ENCODE peak calls at places on chromosomes 11 and 22, in eight cellular contexts. One of them, this sample, is unnamed.

GRCh38 chr11:61919841-61920631 is 2.7 kb upstream of the RAB3IL1 start:
- DNase-seq in MM.1S: no peak
- DNase-seq in B cell: peak
- DNase-seq in pancreas: no peak
- DNase-seq in Kasumi-1: no peak
- DNase-seq in IMR-90: no peak
- DNase-seq in amniotic stem cell: no peak
- DNase-seq in RPMI8226: peak
- DNase-seq in this sample: no peak

GRCh38 chr11:121556937-121557336 is 104.2 kb upstream of the SORL1-AS1 start:
- DNase-seq in MM.1S: no peak
- DNase-seq in B cell: no peak
- DNase-seq in pancreas: no peak
- DNase-seq in Kasumi-1: no peak
- DNase-seq in IMR-90: no peak
- DNase-seq in amniotic stem cell: no peak
- DNase-seq in RPMI8226: no peak
- DNase-seq in this sample: no peak

GRCh38 chr22:39710380-39711117 is 140.0 kb downstream of the CACNA1I start:
- DNase-seq in MM.1S: no peak
- DNase-seq in B cell: no peak
- DNase-seq in pancreas: no peak
- DNase-seq in Kasumi-1: no peak
- DNase-seq in IMR-90: no peak
- DNase-seq in amniotic stem cell: no peak
- DNase-seq in RPMI8226: peak
- DNase-seq in this sample: no peak

GRCh38 chr11:59413646-59414045 is 12.6 kb downstream of the OR5A2 start:
- DNase-seq in MM.1S: no peak
- DNase-seq in B cell: no peak
- DNase-seq in pancreas: no peak
- DNase-seq in Kasumi-1: peak
- DNase-seq in IMR-90: no peak
- DNase-seq in amniotic stem cell: no peak
- DNase-seq in RPMI8226: no peak
- DNase-seq in this sample: no peak

GRCh38 chr22:23207786-23208325 is 27.5 kb downstream of the BCR start:
- DNase-seq in MM.1S: no peak
- DNase-seq in B cell: peak
- DNase-seq in pancreas: no peak
- DNase-seq in Kasumi-1: no peak
- DNase-seq in IMR-90: no peak
- DNase-seq in amniotic stem cell: no peak
- DNase-seq in RPMI8226: no peak
- DNase-seq in this sample: no peak

GRCh38 chr22:30882181-30882771 is 86.3 kb downstream of the MORC2 start:
- DNase-seq in MM.1S: no peak
- DNase-seq in B cell: no peak
- DNase-seq in pancreas: no peak
- DNase-seq in Kasumi-1: no peak
- DNase-seq in IMR-90: no peak
- DNase-seq in amniotic stem cell: no peak
- DNase-seq in RPMI8226: no peak
- DNase-seq in this sample: no peak

GRCh38 chr22:49216579-49216978 is 611.1 kb downstream of the BRD1 start:
- DNase-seq in MM.1S: no peak
- DNase-seq in B cell: no peak
- DNase-seq in pancreas: no peak
- DNase-seq in Kasumi-1: no peak
- DNase-seq in IMR-90: no peak
- DNase-seq in amniotic stem cell: no peak
- DNase-seq in RPMI8226: no peak
- DNase-seq in this sample: no peak

GRCh38 chr22:46011627-46012181 is 34.7 kb upstream of the WNT7B start:
- DNase-seq in MM.1S: no peak
- DNase-seq in B cell: no peak
- DNase-seq in pancreas: no peak
- DNase-seq in Kasumi-1: no peak
- DNase-seq in IMR-90: no peak
- DNase-seq in amniotic stem cell: no peak
- DNase-seq in RPMI8226: no peak
- DNase-seq in this sample: no peak

GRCh38 chr22:25053153-25053805 is 100.8 kb downstream of the KIAA1671 start:
- DNase-seq in MM.1S: no peak
- DNase-seq in B cell: no peak
- DNase-seq in pancreas: no peak
- DNase-seq in Kasumi-1: no peak
- DNase-seq in IMR-90: no peak
- DNase-seq in amniotic stem cell: no peak
- DNase-seq in RPMI8226: no peak
- DNase-seq in this sample: no peak

GRCh38 chr11:2891291-2891690 is 5.7 kb upstream of the CDKN1C start:
- DNase-seq in MM.1S: no peak
- DNase-seq in B cell: no peak
- DNase-seq in pancreas: no peak
- DNase-seq in Kasumi-1: no peak
- DNase-seq in IMR-90: no peak
- DNase-seq in amniotic stem cell: no peak
- DNase-seq in RPMI8226: no peak
- DNase-seq in this sample: no peak

GRCh38 chr22:38795569-38795968 is 1.6 kb upstream of the DNAL4 start:
- DNase-seq in MM.1S: no peak
- DNase-seq in B cell: no peak
- DNase-seq in pancreas: no peak
- DNase-seq in Kasumi-1: no peak
- DNase-seq in IMR-90: no peak
- DNase-seq in amniotic stem cell: no peak
- DNase-seq in RPMI8226: no peak
- DNase-seq in this sample: no peak

GRCh38 chr11:133830931-133831907 is 14.1 kb downstream of the SPATA19 start:
- DNase-seq in MM.1S: no peak
- DNase-seq in B cell: no peak
- DNase-seq in pancreas: no peak
- DNase-seq in Kasumi-1: no peak
- DNase-seq in IMR-90: no peak
- DNase-seq in amniotic stem cell: no peak
- DNase-seq in RPMI8226: no peak
- DNase-seq in this sample: no peak

GRCh38 chr11:71139516-71140205 is 112.7 kb downstream of the SHANK2 start:
- DNase-seq in MM.1S: no peak
- DNase-seq in B cell: no peak
- DNase-seq in pancreas: peak
- DNase-seq in Kasumi-1: no peak
- DNase-seq in IMR-90: peak
- DNase-seq in amniotic stem cell: no peak
- DNase-seq in RPMI8226: no peak
- DNase-seq in this sample: no peak

GRCh38 chr22:24772493-24773220 is 1.9 kb downstream of the PIWIL3 start:
- DNase-seq in MM.1S: no peak
- DNase-seq in B cell: no peak
- DNase-seq in pancreas: no peak
- DNase-seq in Kasumi-1: peak
- DNase-seq in IMR-90: peak
- DNase-seq in amniotic stem cell: no peak
- DNase-seq in RPMI8226: no peak
- DNase-seq in this sample: peak

GRCh38 chr11:11533057-11533456 is 88.7 kb downstream of the GALNT18 start:
- DNase-seq in MM.1S: no peak
- DNase-seq in B cell: no peak
- DNase-seq in pancreas: no peak
- DNase-seq in Kasumi-1: no peak
- DNase-seq in IMR-90: no peak
- DNase-seq in amniotic stem cell: no peak
- DNase-seq in RPMI8226: no peak
- DNase-seq in this sample: no peak

GRCh38 chr11:44559207-44559943 is 6.1 kb upstream of the CD82 start:
- DNase-seq in MM.1S: peak
- DNase-seq in B cell: no peak
- DNase-seq in pancreas: no peak
- DNase-seq in Kasumi-1: peak
- DNase-seq in IMR-90: no peak
- DNase-seq in amniotic stem cell: no peak
- DNase-seq in RPMI8226: peak
- DNase-seq in this sample: peak

GRCh38 chr11:3660960-3661359 is 10.2 kb downstream of the CHRNA10 start:
- DNase-seq in MM.1S: no peak
- DNase-seq in B cell: no peak
- DNase-seq in pancreas: no peak
- DNase-seq in Kasumi-1: no peak
- DNase-seq in IMR-90: no peak
- DNase-seq in amniotic stem cell: no peak
- DNase-seq in RPMI8226: no peak
- DNase-seq in this sample: no peak

GRCh38 chr11:43403357-43404231 is 44.9 kb downstream of the TTC17 start:
- DNase-seq in MM.1S: no peak
- DNase-seq in B cell: no peak
- DNase-seq in pancreas: no peak
- DNase-seq in Kasumi-1: no peak
- DNase-seq in IMR-90: no peak
- DNase-seq in amniotic stem cell: no peak
- DNase-seq in RPMI8226: no peak
- DNase-seq in this sample: no peak

GRCh38 chr22:41844036-41844435 is 11.1 kb downstream of the SREBF2 start:
- DNase-seq in MM.1S: no peak
- DNase-seq in B cell: no peak
- DNase-seq in pancreas: no peak
- DNase-seq in Kasumi-1: peak
- DNase-seq in IMR-90: no peak
- DNase-seq in amniotic stem cell: no peak
- DNase-seq in RPMI8226: no peak
- DNase-seq in this sample: no peak

GRCh38 chr11:86724137-86724536 is 51.7 kb upstream of the ME3 start:
- DNase-seq in MM.1S: no peak
- DNase-seq in B cell: no peak
- DNase-seq in pancreas: no peak
- DNase-seq in Kasumi-1: no peak
- DNase-seq in IMR-90: no peak
- DNase-seq in amniotic stem cell: no peak
- DNase-seq in RPMI8226: no peak
- DNase-seq in this sample: no peak

GRCh38 chr22:43417555-43417954 is 5.7 kb downstream of the MPPED1 start:
- DNase-seq in MM.1S: no peak
- DNase-seq in B cell: no peak
- DNase-seq in pancreas: no peak
- DNase-seq in Kasumi-1: no peak
- DNase-seq in IMR-90: no peak
- DNase-seq in amniotic stem cell: no peak
- DNase-seq in RPMI8226: no peak
- DNase-seq in this sample: no peak

GRCh38 chr22:20615021-20615420 is 107.6 kb downstream of the MED15 start:
- DNase-seq in MM.1S: no peak
- DNase-seq in B cell: no peak
- DNase-seq in pancreas: no peak
- DNase-seq in Kasumi-1: no peak
- DNase-seq in IMR-90: no peak
- DNase-seq in amniotic stem cell: no peak
- DNase-seq in RPMI8226: no peak
- DNase-seq in this sample: no peak

GRCh38 chr22:50185384-50186087 is at the start of gene TRABD:
- DNase-seq in MM.1S: peak
- DNase-seq in B cell: peak
- DNase-seq in pancreas: peak
- DNase-seq in Kasumi-1: peak
- DNase-seq in IMR-90: peak
- DNase-seq in amniotic stem cell: peak
- DNase-seq in RPMI8226: peak
- DNase-seq in this sample: peak

GRCh38 chr22:24496234-24496633 is 1.1 kb downstream of the UPB1 start:
- DNase-seq in MM.1S: no peak
- DNase-seq in B cell: no peak
- DNase-seq in pancreas: no peak
- DNase-seq in Kasumi-1: no peak
- DNase-seq in IMR-90: no peak
- DNase-seq in amniotic stem cell: no peak
- DNase-seq in RPMI8226: no peak
- DNase-seq in this sample: no peak

GRCh38 chr11:75078233-75078632 is 18.4 kb downstream of the OR2AT4 start:
- DNase-seq in MM.1S: no peak
- DNase-seq in B cell: no peak
- DNase-seq in pancreas: no peak
- DNase-seq in Kasumi-1: no peak
- DNase-seq in IMR-90: peak
- DNase-seq in amniotic stem cell: no peak
- DNase-seq in RPMI8226: no peak
- DNase-seq in this sample: no peak

GRCh38 chr22:34395370-34395769 is 475.1 kb upstream of the LARGE1 start:
- DNase-seq in MM.1S: no peak
- DNase-seq in B cell: no peak
- DNase-seq in pancreas: no peak
- DNase-seq in Kasumi-1: no peak
- DNase-seq in IMR-90: no peak
- DNase-seq in amniotic stem cell: no peak
- DNase-seq in RPMI8226: no peak
- DNase-seq in this sample: no peak